ENCODE peak calls at places on chromosomes 6 and 20, in seven cellular contexts. D is WTC11; B is nephron progenitor cell; L is CD8-positive, alpha-beta T cell; F is foreskin keratinocyte; I is natural killer cell; Z is lower lobe of right lung. P is an unnamed sample.

GRCh38 chr6:52065621-52066020 is 21.8 kb downstream of the PKHD1 start:
- DNase-seq in D (no peak), B (no peak), L (no peak), F (peak), I (no peak), Z (no peak), P (no peak)

GRCh38 chr20:50009521-50010454 is 27.0 kb downstream of the SNAI1 start:
- DNase-seq in D (peak), B (peak), L (no peak), F (no peak), I (no peak), Z (no peak), P (no peak)

GRCh38 chr6:39945626-39946025 is 11.4 kb upstream of the MOCS1 start:
- DNase-seq in D (no peak), B (no peak), L (no peak), F (peak), I (no peak), Z (no peak), P (no peak)

GRCh38 chr20:4748847-4749246 is 27.1 kb downstream of the PRND start:
- DNase-seq in D (peak), B (no peak), L (no peak), F (no peak), I (no peak), Z (no peak), P (peak)

GRCh38 chr6:128807577-128807976 is 75.4 kb upstream of the LAMA2 start:
- DNase-seq in D (no peak), B (no peak), L (no peak), F (no peak), I (no peak), Z (no peak), P (no peak)

GRCh38 chr6:119241124-119241491 is 108.5 kb downstream of the MAN1A1 start:
- DNase-seq in D (no peak), B (no peak), L (no peak), F (no peak), I (no peak), Z (no peak), P (no peak)

GRCh38 chr6:45420909-45421699 is 43.4 kb upstream of the SUPT3H start:
- DNase-seq in D (no peak), B (no peak), L (no peak), F (no peak), I (no peak), Z (no peak), P (no peak)

GRCh38 chr6:90982051-90982450 is 395.2 kb upstream of the MAP3K7 start:
- DNase-seq in D (peak), B (no peak), L (no peak), F (no peak), I (no peak), Z (no peak), P (no peak)

GRCh38 chr6:142543576-142543975 is 241.8 kb downstream of the ADGRG6 start:
- DNase-seq in D (no peak), B (no peak), L (no peak), F (no peak), I (no peak), Z (no peak), P (no peak)

GRCh38 chr6:105363100-105363754 is 39.7 kb downstream of the PREP start:
- DNase-seq in D (no peak), B (no peak), L (no peak), F (no peak), I (no peak), Z (no peak), P (no peak)

GRCh38 chr6:71082033-71082620 is 125.3 kb upstream of the B3GAT2 start:
- DNase-seq in D (no peak), B (no peak), L (no peak), F (no peak), I (no peak), Z (no peak), P (no peak)

GRCh38 chr6:39128106-39128505 is 13.1 kb upstream of the SAYSD1 start:
- DNase-seq in D (no peak), B (no peak), L (no peak), F (no peak), I (no peak), Z (no peak), P (no peak)

GRCh38 chr6:25302677-25303128 is 23.5 kb downstream of the CARMIL1 start:
- DNase-seq in D (no peak), B (no peak), L (no peak), F (no peak), I (no peak), Z (no peak), P (no peak)

GRCh38 chr6:159077123-159077522 is 32.3 kb upstream of the TAGAP start:
- DNase-seq in D (no peak), B (no peak), L (no peak), F (no peak), I (no peak), Z (no peak), P (no peak)

GRCh38 chr6:20630136-20630535 is 95.9 kb downstream of the CDKAL1 start:
- DNase-seq in D (peak), B (no peak), L (no peak), F (no peak), I (no peak), Z (no peak), P (no peak)

GRCh38 chr6:53496797-53497196 is 48.1 kb downstream of the GCLC start:
- DNase-seq in D (no peak), B (no peak), L (no peak), F (peak), I (no peak), Z (no peak), P (no peak)

GRCh38 chr6:13006578-13007300 is 290.2 kb downstream of the PHACTR1 start:
- DNase-seq in D (no peak), B (no peak), L (no peak), F (no peak), I (no peak), Z (no peak), P (no peak)

GRCh38 chr20:13295637-13296036 is 74.6 kb downstream of the ISM1 start:
- DNase-seq in D (no peak), B (no peak), L (peak), F (no peak), I (no peak), Z (no peak), P (no peak)

GRCh38 chr20:24362080-24362479 is 107.3 kb upstream of the SYNDIG1 start:
- DNase-seq in D (no peak), B (no peak), L (no peak), F (no peak), I (no peak), Z (no peak), P (no peak)

GRCh38 chr6:28747631-28748157 is 176.1 kb downstream of the TRIM27 start:
- DNase-seq in D (peak), B (peak), L (no peak), F (peak), I (no peak), Z (no peak), P (peak)

GRCh38 chr6:33744001-33744848 is 2.5 kb downstream of the IP6K3 start:
- DNase-seq in D (peak), B (peak), L (peak), F (peak), I (peak), Z (peak), P (peak)

GRCh38 chr6:7200598-7201443 is 93.1 kb downstream of the RREB1 start:
- DNase-seq in D (no peak), B (no peak), L (no peak), F (peak), I (no peak), Z (peak), P (no peak)

GRCh38 chr6:129593233-129593564 is 116.8 kb downstream of the ARHGAP18 start:
- DNase-seq in D (no peak), B (no peak), L (no peak), F (no peak), I (no peak), Z (no peak), P (no peak)

DNA sequence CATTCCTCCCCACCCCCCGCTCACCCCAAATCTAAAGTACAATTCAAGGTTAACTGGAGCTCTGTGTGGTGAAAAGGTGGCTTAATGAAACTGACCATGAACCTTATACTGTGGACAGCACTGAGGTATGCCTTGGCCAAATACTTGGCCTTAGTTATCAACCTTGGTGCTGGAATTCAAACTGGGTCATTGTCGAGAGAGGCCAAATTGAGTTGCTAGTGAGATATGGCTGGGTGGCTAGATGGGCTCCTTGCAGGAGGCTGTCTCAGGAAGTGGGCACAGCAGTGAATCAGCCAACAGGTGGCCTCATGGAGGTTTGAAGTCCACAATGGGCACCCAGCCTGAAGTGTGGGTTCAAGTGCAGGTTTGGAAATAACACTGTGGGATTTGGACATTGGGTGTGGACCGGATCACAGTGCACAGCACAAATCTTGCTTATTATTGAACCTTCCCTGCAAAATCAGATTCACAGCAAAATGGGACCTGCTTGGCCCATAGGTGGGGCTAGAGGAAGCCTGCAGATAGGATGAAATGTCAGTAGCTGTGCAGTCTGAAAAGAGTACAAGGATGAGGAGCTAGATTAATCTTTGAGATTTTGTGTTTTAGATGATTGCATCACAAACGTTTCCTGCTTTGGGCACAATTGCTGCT is 5.6 kb upstream of the BTBD3 start:
- DNase-seq in D (no peak), B (no peak), L (no peak), F (no peak), I (no peak), Z (no peak), P (peak)
- TF ChIP-seq CTCF in D (no peak), B (peak), L (no peak), F (peak), I (no peak), Z (peak), P (peak)

GRCh38 chr6:169961772-169962561 is 210.5 kb downstream of the ERMARD start:
- DNase-seq in D (peak), B (peak), L (peak), F (no peak), I (peak), Z (peak), P (peak)
- TF ChIP-seq CTCF in D (no peak), B (peak), L (peak), F (peak), I (peak), Z (peak), P (peak)

GRCh38 chr6:1473166-1473565 is 83.8 kb downstream of the FOXF2 start:
- DNase-seq in D (no peak), B (no peak), L (no peak), F (no peak), I (no peak), Z (no peak), P (no peak)

GRCh38 chr6:1472643-1473042 is 83.3 kb downstream of the FOXF2 start:
- DNase-seq in D (no peak), B (no peak), L (no peak), F (no peak), I (no peak), Z (no peak), P (no peak)

GRCh38 chr6:1473598-1473997 is 84.2 kb downstream of the FOXF2 start:
- DNase-seq in D (no peak), B (no peak), L (no peak), F (no peak), I (no peak), Z (no peak), P (no peak)

GRCh38 chr6:1475169-1475568 is 85.8 kb downstream of the FOXF2 start:
- DNase-seq in D (no peak), B (no peak), L (no peak), F (no peak), I (no peak), Z (no peak), P (no peak)

GRCh38 chr6:1474205-1474604 is 84.8 kb downstream of the FOXF2 start:
- DNase-seq in D (no peak), B (no peak), L (no peak), F (no peak), I (no peak), Z (no peak), P (no peak)
- TF ChIP-seq CTCF in D (no peak), B (no peak), L (no peak), F (peak), I (no peak), Z (no peak), P (peak)

DNA sequence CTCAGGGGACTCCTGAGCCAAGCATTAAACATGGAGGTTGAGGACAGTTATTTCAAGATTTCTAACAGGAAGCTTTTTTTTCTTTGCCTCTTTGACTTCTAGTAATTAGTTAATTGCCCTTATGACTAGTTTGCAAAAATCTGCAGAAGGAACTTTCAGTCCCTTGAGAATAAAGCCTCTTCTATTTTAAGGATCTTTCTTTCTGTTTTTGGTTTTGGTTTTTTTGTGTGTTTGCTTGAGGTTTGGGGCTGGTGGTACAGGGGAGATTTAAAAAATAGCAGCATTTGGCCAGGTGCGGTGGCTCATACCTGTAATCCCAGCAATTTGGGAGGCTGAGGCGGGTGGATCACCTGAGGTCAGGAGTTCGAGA is 259.3 kb downstream of the BMP7 start:
- DNase-seq in D (no peak), B (no peak), L (no peak), F (no peak), I (no peak), Z (no peak), P (no peak)
- TF ChIP-seq CTCF in D (no peak), B (no peak), L (no peak), F (no peak), I (no peak), Z (no peak), P (no peak)

GRCh38 chr6:135623979-135624378 is 126.4 kb upstream of the AHI1 start:
- DNase-seq in D (no peak), B (no peak), L (no peak), F (no peak), I (no peak), Z (no peak), P (no peak)

GRCh38 chr6:135630789-135631376 is 133.3 kb upstream of the AHI1 start:
- DNase-seq in D (no peak), B (no peak), L (no peak), F (no peak), I (no peak), Z (no peak), P (peak)

GRCh38 chr6:135624402-135625297 is 127.1 kb upstream of the AHI1 start:
- DNase-seq in D (no peak), B (no peak), L (no peak), F (no peak), I (no peak), Z (no peak), P (no peak)

GRCh38 chr6:135627092-135627715 is 129.7 kb upstream of the AHI1 start:
- DNase-seq in D (no peak), B (no peak), L (no peak), F (no peak), I (no peak), Z (no peak), P (no peak)
- TF ChIP-seq CTCF in D (no peak), B (no peak), L (no peak), F (no peak), I (no peak), Z (no peak), P (no peak)